ENCODE peak calls at places on chromosomes 2 and 18, in four cellular contexts. One of them, this sample, is unnamed.

GRCh38 chr2:224442092-224442999 is 40.4 kb upstream of the FAM124B start:
- DNase-seq in GM12878: no peak
- DNase-seq in K562: no peak
- DNase-seq in HepG2: no peak
- DNase-seq in this sample: peak; percentile 37

GRCh38 chr2:231785822-231786176 is 446 bp upstream of the COPS7B start:
- DNase-seq in GM12878: no peak
- DNase-seq in K562: no peak
- DNase-seq in HepG2: no peak
- DNase-seq in this sample: no peak

GRCh38 chr2:235421618-235422017 is 72.2 kb upstream of the AGAP1 start:
- DNase-seq in GM12878: no peak
- DNase-seq in HepG2: no peak
- DNase-seq in K562: no peak
- DNase-seq in this sample: no peak

GRCh38 chr2:65311049-65311448 is 83.4 kb downstream of the ACTR2 start:
- DNase-seq in HepG2: no peak
- DNase-seq in K562: no peak
- DNase-seq in GM12878: no peak
- DNase-seq in this sample: no peak

GRCh38 chr2:3399829-3400228 is 20.3 kb downstream of the TRAPPC12 start:
- DNase-seq in HepG2: no peak
- DNase-seq in K562: no peak
- DNase-seq in GM12878: no peak
- DNase-seq in this sample: no peak

GRCh38 chr2:232473467-232473890 is 14.2 kb downstream of the ECEL1 start:
- DNase-seq in GM12878: no peak
- DNase-seq in HepG2: no peak
- DNase-seq in K562: no peak
- DNase-seq in this sample: no peak

GRCh38 chr18:10169064-10169562 is 255.3 kb downstream of the VAPA start:
- DNase-seq in GM12878: no peak
- DNase-seq in HepG2: no peak
- DNase-seq in K562: no peak
- DNase-seq in this sample: no peak

GRCh38 chr2:179538406-179538805 is 273.8 kb upstream of the SESTD1 start:
- DNase-seq in K562: no peak
- DNase-seq in GM12878: no peak
- DNase-seq in HepG2: no peak
- DNase-seq in this sample: no peak

GRCh38 chr2:6556755-6557154 is 309.0 kb downstream of the CMPK2 start:
- DNase-seq in GM12878: no peak
- DNase-seq in HepG2: peak; percentile 4
- DNase-seq in K562: no peak
- DNase-seq in this sample: no peak

GRCh38 chr2:605674-606608 is 71.3 kb downstream of the TMEM18 start:
- DNase-seq in GM12878: no peak
- DNase-seq in HepG2: no peak
- DNase-seq in K562: no peak
- DNase-seq in this sample: no peak

GRCh38 chr2:207711750-207712487 is 479 bp downstream of the CCNYL1 start:
- DNase-seq in GM12878: no peak
- DNase-seq in HepG2: no peak
- DNase-seq in K562: peak; percentile 29
- DNase-seq in this sample: peak; percentile 54

GRCh38 chr2:174836345-174836999 is 72.2 kb upstream of the CHRNA1 start:
- DNase-seq in GM12878: no peak
- DNase-seq in HepG2: no peak
- DNase-seq in K562: no peak
- DNase-seq in this sample: no peak

GRCh38 chr2:161426788-161427412 is 10.8 kb downstream of the TBR1 start:
- DNase-seq in K562: no peak
- DNase-seq in HepG2: no peak
- DNase-seq in GM12878: no peak
- DNase-seq in this sample: peak; percentile 28

GRCh38 chr2:20025065-20025786 is 12.8 kb upstream of the MATN3 start:
- DNase-seq in HepG2: no peak
- DNase-seq in K562: no peak
- DNase-seq in GM12878: no peak
- DNase-seq in this sample: no peak

GRCh38 chr2:241609859-241610793 is 26.8 kb downstream of the THAP4 start:
- DNase-seq in HepG2: peak; percentile 93
- DNase-seq in K562: peak; percentile 89
- DNase-seq in GM12878: peak; percentile 40
- DNase-seq in this sample: peak; percentile 97

GRCh38 chr2:197668296-197668695 is 7.1 kb downstream of the RFTN2 start:
- DNase-seq in HepG2: no peak
- DNase-seq in GM12878: no peak
- DNase-seq in K562: no peak
- DNase-seq in this sample: no peak

GRCh38 chr2:121638333-121638732 is 10.9 kb downstream of the CLASP1 start:
- DNase-seq in HepG2: peak; percentile 63
- DNase-seq in K562: no peak
- DNase-seq in GM12878: no peak
- DNase-seq in this sample: no peak

GRCh38 chr2:174699993-174700766 is 64.1 kb downstream of the CHRNA1 start:
- DNase-seq in K562: peak; percentile 69
- DNase-seq in HepG2: peak; percentile 40
- DNase-seq in GM12878: no peak
- DNase-seq in this sample: no peak

GRCh38 chr2:120461092-120461491 is 115.2 kb downstream of the INHBB start:
- DNase-seq in K562: no peak
- DNase-seq in GM12878: no peak
- DNase-seq in HepG2: no peak
- DNase-seq in this sample: no peak

GRCh38 chr18:75923169-75923568 is 495.7 kb upstream of the SMIM21 start:
- DNase-seq in GM12878: no peak
- DNase-seq in HepG2: no peak
- DNase-seq in K562: no peak
- DNase-seq in this sample: no peak

GRCh38 chr18:79092869-79093268 is 23.7 kb downstream of the ATP9B start:
- DNase-seq in HepG2: no peak
- DNase-seq in K562: no peak
- DNase-seq in GM12878: no peak
- DNase-seq in this sample: no peak

GRCh38 chr2:44715671-44716077 is 225.8 kb upstream of the SIX3 start:
- DNase-seq in K562: no peak
- DNase-seq in GM12878: no peak
- DNase-seq in HepG2: peak; percentile 24
- DNase-seq in this sample: peak; percentile 26

GRCh38 chr2:3059111-3059990 is 318.3 kb downstream of the EIPR1 start:
- DNase-seq in K562: no peak
- DNase-seq in HepG2: no peak
- DNase-seq in GM12878: no peak
- DNase-seq in this sample: no peak

GRCh38 chr2:8803658-8804379 is 33.6 kb downstream of the KIDINS220 start:
- DNase-seq in K562: peak; percentile 65
- DNase-seq in GM12878: peak; percentile 69
- DNase-seq in HepG2: peak; percentile 88
- DNase-seq in this sample: no peak

GRCh38 chr18:4068552-4069158 is 386.5 kb downstream of the DLGAP1 start:
- DNase-seq in K562: peak; percentile 66
- DNase-seq in GM12878: peak; percentile 25
- DNase-seq in HepG2: peak; percentile 34
- DNase-seq in this sample: peak; percentile 56

DNA sequence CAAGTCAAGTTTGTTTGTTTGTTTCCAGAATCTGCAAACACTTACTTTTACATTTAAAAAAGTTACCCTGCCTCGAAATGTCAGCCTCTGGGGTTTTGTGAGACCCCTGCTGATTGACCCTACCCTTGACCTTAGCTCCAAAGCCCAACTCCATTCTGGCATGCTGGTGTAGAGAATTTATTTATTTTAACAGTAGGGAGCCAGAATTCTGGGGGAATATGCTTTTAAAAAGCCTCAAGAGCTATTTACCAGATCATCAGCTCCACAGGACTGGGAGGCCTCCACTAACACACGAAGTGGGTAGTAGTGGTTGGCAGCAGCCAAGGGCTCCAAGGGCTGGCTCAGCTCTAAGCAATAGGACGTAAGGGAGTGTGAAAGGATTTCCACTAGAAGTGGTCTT is 23.2 kb upstream of the GREB1L start:
- DNase-seq in HepG2: no peak
- DNase-seq in GM12878: no peak
- DNase-seq in K562: no peak
- DNase-seq in this sample: no peak
- TF ChIP-seq ATF3 in HepG2: no peak
- TF ChIP-seq ATF3 in GM12878: no peak
- TF ChIP-seq ATF3 in K562: no peak
- TF ChIP-seq ATF3 in this sample: no peak

DNA sequence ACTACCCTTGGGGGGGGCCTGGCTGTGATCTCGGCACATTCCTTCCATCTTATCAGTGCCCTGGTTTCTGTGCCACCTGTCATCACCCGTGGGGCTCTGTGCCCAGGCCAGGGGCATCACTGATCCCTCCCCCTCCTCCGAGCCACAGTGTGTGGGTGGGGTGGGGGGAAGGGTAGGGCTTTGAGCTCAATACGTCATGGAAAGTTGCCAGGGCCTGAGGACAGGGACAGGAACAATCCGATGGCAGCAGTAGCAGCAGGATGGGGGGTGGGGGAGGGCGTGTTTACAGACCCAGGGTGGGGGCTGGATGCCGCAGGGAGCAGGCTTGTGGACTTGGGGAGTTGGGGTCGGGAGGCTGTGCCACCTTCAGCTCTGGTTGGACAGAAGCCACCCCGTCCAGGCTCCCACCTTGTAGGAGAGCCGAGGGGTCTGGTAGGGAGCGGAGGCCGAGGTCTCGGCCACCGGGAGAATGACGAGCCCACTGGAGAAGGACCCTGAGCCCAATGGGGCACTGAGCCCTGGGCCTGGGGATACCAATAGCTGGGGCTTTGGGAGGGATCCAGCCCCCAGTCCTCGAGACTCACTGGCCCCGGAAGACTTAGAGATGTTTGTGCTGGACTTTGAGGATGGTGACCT is 3.5 kb downstream of the SLC4A3 start:
- DNase-seq in K562: peak; percentile 32
- DNase-seq in GM12878: no peak
- DNase-seq in HepG2: no peak
- DNase-seq in this sample: no peak
- TF ChIP-seq CREM in K562: peak; percentile 25
- TF ChIP-seq CREM in GM12878: no peak
- TF ChIP-seq CREM in HepG2: no peak
- TF ChIP-seq CREM in this sample: no peak

GRCh38 chr2:106057206-106057605 is 136.9 kb downstream of the UXS1 start:
- DNase-seq in HepG2: peak; percentile 42
- DNase-seq in GM12878: no peak
- DNase-seq in K562: no peak
- DNase-seq in this sample: no peak
- TF ChIP-seq ATF3 in HepG2: no peak
- TF ChIP-seq ATF3 in GM12878: no peak
- TF ChIP-seq ATF3 in K562: no peak
- TF ChIP-seq ATF3 in this sample: no peak

GRCh38 chr18:38634117-38634516 is 1068.5 kb upstream of the CELF4 start:
- DNase-seq in HepG2: no peak
- DNase-seq in K562: no peak
- DNase-seq in GM12878: no peak
- DNase-seq in this sample: no peak
- TF ChIP-seq CREM in HepG2: no peak
- TF ChIP-seq CREM in K562: no peak
- TF ChIP-seq CREM in GM12878: no peak
- TF ChIP-seq CREM in this sample: no peak

GRCh38 chr2:96159084-96159830 is 14.0 kb upstream of the DUSP2 start:
- DNase-seq in K562: no peak
- DNase-seq in GM12878: no peak
- DNase-seq in HepG2: no peak
- DNase-seq in this sample: no peak

GRCh38 chr2:96156011-96156820 is 11.0 kb upstream of the DUSP2 start:
- DNase-seq in K562: no peak
- DNase-seq in HepG2: no peak
- DNase-seq in GM12878: no peak
- DNase-seq in this sample: no peak

GRCh38 chr2:96158554-96158940 is 13.3 kb upstream of the DUSP2 start:
- DNase-seq in HepG2: no peak
- DNase-seq in GM12878: no peak
- DNase-seq in K562: no peak
- DNase-seq in this sample: no peak

GRCh38 chr2:96156926-96157648 is 11.8 kb upstream of the DUSP2 start:
- DNase-seq in HepG2: no peak
- DNase-seq in K562: no peak
- DNase-seq in GM12878: peak; percentile 71
- DNase-seq in this sample: no peak

DNA sequence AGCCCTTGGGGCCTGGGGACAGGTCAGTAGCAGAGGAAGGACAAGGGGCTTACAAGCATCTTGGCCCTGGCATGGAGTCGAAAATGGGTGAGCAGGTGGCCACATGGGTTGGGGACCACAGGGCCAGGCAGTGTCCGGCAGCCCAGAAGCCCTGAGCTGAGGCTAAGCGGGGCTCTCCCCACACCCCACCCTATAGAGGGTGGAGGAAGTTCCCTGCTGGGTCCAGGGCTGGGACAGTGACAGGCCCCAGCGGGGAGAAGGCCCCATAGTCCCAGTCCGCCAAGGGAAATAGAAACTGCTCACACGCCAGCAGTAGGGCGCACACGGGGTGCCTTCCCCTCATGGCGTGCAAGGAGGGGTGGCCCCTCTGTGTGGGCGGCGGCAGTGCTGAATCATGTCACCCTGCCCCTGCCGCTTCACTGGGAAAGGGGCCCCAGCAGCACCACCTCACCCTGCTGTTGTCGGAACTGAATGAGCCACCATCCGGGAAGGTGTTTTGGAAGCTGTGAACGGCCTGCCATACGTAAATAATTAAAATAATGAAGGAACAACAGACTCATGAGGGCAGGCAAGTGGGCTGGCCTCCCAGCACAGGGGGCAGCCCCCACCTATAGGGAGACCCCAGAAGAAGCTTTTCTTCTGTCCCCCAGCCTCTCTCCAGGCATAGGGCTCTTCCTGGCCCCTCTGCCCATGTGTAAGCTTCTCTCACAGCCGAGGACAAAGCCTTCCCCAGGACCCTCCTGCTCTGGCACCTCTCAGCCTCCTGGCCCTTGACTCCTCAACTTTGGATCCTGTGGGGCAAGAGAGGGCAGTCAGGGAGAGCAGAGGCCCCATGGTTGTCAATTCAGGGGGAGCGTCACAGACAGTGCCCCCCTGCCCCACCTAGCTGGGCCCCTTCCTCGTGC is 12.7 kb upstream of the DUSP2 start:
- DNase-seq in GM12878: peak; percentile 76
- DNase-seq in K562: peak; percentile 93
- DNase-seq in HepG2: no peak
- DNase-seq in this sample: no peak
- TF ChIP-seq ATF3 in GM12878: no peak
- TF ChIP-seq ATF3 in K562: no peak
- TF ChIP-seq ATF3 in HepG2: no peak
- TF ChIP-seq ATF3 in this sample: no peak

This sample was measured in WTC11.